ENCODE peak calls at places on chromosomes 7 and 10, in ten cellular contexts. H, F, K, C, D, E, B, Z, W and Y are unnamed samples.
A peak's percentile ranks its signal among the peaks of the same experiment; 100 is the strongest.

GRCh38 chr7:136956232-136956631 is 87.8 kb downstream of the CHRM2 start:
- DNase-seq in C (no peak), D (no peak), Z (no peak), K (no peak), E (no peak), F (no peak), H (no peak), B (no peak), W (no peak), Y (no peak)

GRCh38 chr10:16944961-16945360 is 127.7 kb upstream of the RSU1 start:
- DNase-seq in E (peak; percentile 14), D (no peak), F (no peak), K (no peak), Z (no peak), B (peak; percentile 83), H (no peak), C (no peak), W (no peak), Y (no peak)

GRCh38 chr10:75771606-75772005 is 340.2 kb downstream of the LRMDA start:
- DNase-seq in Z (no peak), B (no peak), D (no peak), K (no peak), W (no peak), H (no peak), E (no peak), F (no peak), C (no peak), Y (no peak)

GRCh38 chr10:128337860-128338378 is 211.7 kb upstream of the MKI67 start:
- DNase-seq in Z (no peak), W (peak; percentile 82), D (no peak), F (peak; percentile 68), K (no peak), C (no peak), E (no peak), H (no peak), B (no peak), Y (no peak)

GRCh38 chr10:77228559-77228958 is 409.0 kb downstream of the KCNMA1 start:
- DNase-seq in B (no peak), H (no peak), F (no peak), Z (no peak), C (no peak), K (no peak), D (no peak), W (no peak), E (no peak), Y (no peak)

GRCh38 chr7:82194011-82194410 is 249.6 kb downstream of the CACNA2D1 start:
- DNase-seq in E (no peak), Z (no peak), B (peak; percentile 31), W (no peak), D (no peak), K (no peak), F (no peak), C (no peak), H (no peak), Y (no peak)

GRCh38 chr10:70163448-70163847 is 6.9 kb downstream of the SAR1A start:
- DNase-seq in D (no peak), Z (no peak), F (no peak), E (no peak), H (no peak), K (no peak), W (no peak), C (no peak), B (no peak), Y (no peak)

GRCh38 chr7:88480901-88481300 is 174.2 kb upstream of the STEAP4 start:
- DNase-seq in D (peak; percentile 42), C (no peak), H (no peak), Z (no peak), E (no peak), K (no peak), B (no peak), W (no peak), F (no peak), Y (no peak)

GRCh38 chr7:45977256-45977655 is 56.2 kb upstream of the IGFBP3 start:
- DNase-seq in K (no peak), W (no peak), Z (no peak), C (no peak), H (no peak), B (no peak), D (no peak), F (no peak), E (no peak), Y (no peak)

GRCh38 chr10:44070282-44070681 is 314.6 kb downstream of the CXCL12 start:
- DNase-seq in K (no peak), H (no peak), F (no peak), D (peak; percentile 19), C (no peak), E (no peak), B (no peak), Z (no peak), W (peak; percentile 90), Y (no peak)

GRCh38 chr7:36088553-36088952 is 64.5 kb upstream of the EEPD1 start:
- DNase-seq in W (no peak), E (no peak), F (no peak), B (no peak), K (peak; percentile 6), Z (no peak), H (no peak), D (no peak), C (no peak), Y (no peak)

GRCh38 chr7:151497306-151497871 is 22.3 kb downstream of the RHEB start:
- DNase-seq in H (no peak), K (no peak), E (no peak), W (no peak), Z (no peak), F (no peak), C (no peak), D (no peak), B (no peak), Y (no peak)
- TF ChIP-seq POLR2AphosphoS5 in H (no peak), K (no peak), E (no peak), W (no peak), Z (no peak), F (no peak), C (no peak), D (no peak), B (no peak), Y (no peak)

GRCh38 chr7:137987968-137988367 is 13.9 kb downstream of the CREB3L2 start:
- DNase-seq in F (no peak), Z (no peak), K (no peak), D (peak; percentile 47), E (no peak), W (no peak), B (no peak), H (no peak), C (no peak), Y (no peak)

GRCh38 chr7:137990251-137990901 is 11.5 kb downstream of the CREB3L2 start:
- DNase-seq in F (no peak), C (no peak), K (no peak), H (no peak), E (no peak), Z (no peak), B (peak; percentile 99), W (no peak), D (no peak), Y (no peak)

GRCh38 chr7:137987563-137987962 is 14.3 kb downstream of the CREB3L2 start:
- DNase-seq in W (no peak), F (no peak), C (no peak), D (no peak), B (no peak), K (no peak), H (no peak), E (no peak), Z (no peak), Y (no peak)

GRCh38 chr7:137989590-137989989 is 12.3 kb downstream of the CREB3L2 start:
- DNase-seq in Z (no peak), F (no peak), C (no peak), W (no peak), K (no peak), E (no peak), H (no peak), B (no peak), D (no peak), Y (no peak)

GRCh38 chr7:137989127-137989526 is 12.8 kb downstream of the CREB3L2 start:
- DNase-seq in Z (no peak), F (no peak), D (no peak), E (no peak), W (no peak), H (no peak), B (no peak), C (no peak), K (no peak), Y (no peak)
- H3K27ac ChIP-seq in Z (no peak overlapping the region), F (peak overlapping the region; percentile 0), D (peak overlapping the region; percentile 95), E (no peak overlapping the region), W (peak overlapping the region; percentile 68), H (no peak overlapping the region), B (no peak overlapping the region), C (peak overlapping the region; percentile 93), K (no peak overlapping the region), Y (no peak overlapping the region)

GRCh38 chr10:129977794-129978193 is 13.7 kb upstream of the EBF3 start:
- DNase-seq in F (no peak), Z (no peak), W (no peak), K (no peak), C (no peak), B (no peak), D (no peak), E (no peak), H (no peak), Y (peak; percentile 50)

GRCh38 chr10:129973674-129974059 is 9.6 kb upstream of the EBF3 start:
- DNase-seq in Z (no peak), C (no peak), D (no peak), K (no peak), B (no peak), F (no peak), E (no peak), W (no peak), H (no peak), Y (peak; percentile 37)

GRCh38 chr10:129978322-129978721 is 14.2 kb upstream of the EBF3 start:
- DNase-seq in E (no peak), H (no peak), Z (no peak), K (no peak), F (no peak), D (no peak), C (no peak), B (no peak), W (no peak), Y (no peak)

GRCh38 chr10:129982825-129983224 is 18.8 kb upstream of the EBF3 start:
- DNase-seq in B (no peak), D (no peak), C (no peak), F (no peak), Z (no peak), W (no peak), H (no peak), K (no peak), E (no peak), Y (no peak)

DNA sequence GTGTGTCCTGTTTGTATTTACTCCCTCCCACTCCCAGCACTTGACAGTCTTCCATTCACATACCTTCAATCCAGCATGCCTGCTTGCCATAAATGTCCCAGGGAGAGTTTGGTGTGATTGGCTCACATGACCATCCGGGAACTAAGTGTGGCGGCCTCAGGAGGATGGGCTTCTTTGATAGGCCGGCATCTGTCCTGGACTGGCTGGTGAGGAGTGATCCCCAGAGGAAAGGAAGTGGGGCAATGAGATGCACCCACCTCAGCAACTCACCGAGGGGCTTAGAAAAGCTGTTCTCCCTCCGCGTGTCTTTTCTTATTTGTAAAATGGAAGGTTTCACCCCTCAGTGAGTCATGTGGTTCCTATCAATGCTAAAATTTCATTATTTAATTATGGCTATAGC is 14.9 kb upstream of the EBF3 start:
- DNase-seq in E (no peak), C (peak; percentile 2), F (no peak), H (no peak), W (no peak), B (no peak), Z (no peak), D (no peak), K (no peak), Y (no peak)
- TF ChIP-seq POLR2AphosphoS5 in E (no peak), C (no peak), F (no peak), H (no peak), W (no peak), B (no peak), Z (no peak), D (no peak), K (no peak), Y (no peak)

GRCh38 chr7:50304911-50305621 is 550 bp downstream of the IKZF1 start:
- DNase-seq in K (peak; percentile 60), H (no peak), Z (peak; percentile 36), F (no peak), E (peak; percentile 67), D (peak; percentile 70), B (no peak), C (peak; percentile 25), W (no peak), Y (peak; percentile 90)
- H3K27ac ChIP-seq in K (peak overlapping the region; percentile 87), H (no peak overlapping the region), Z (no peak overlapping the region), F (no peak overlapping the region), E (peak overlapping the region; percentile 80), D (peak overlapping the region; percentile 71), B (no peak overlapping the region), C (no peak overlapping the region), W (peak overlapping the region; percentile 62), Y (peak overlapping the region; percentile 93)